ENCODE peak calls at places on chromosome 14, in eight cellular contexts. Z is ascending aorta, N is lower leg skin, S is GM12865, H is tibial artery, R is body of pancreas, Y is fibroblast of lung, X is thyroid gland. T is an unnamed sample.

GRCh38 chr14:56686416-56686815 is 106.8 kb downstream of the TMEM260 start:
- DNase-seq in R (peak), Y (no peak), Z (no peak), H (no peak), S (no peak), X (peak), N (no peak), T (no peak)

GRCh38 chr14:77241955-77242354 is 29.1 kb downstream of the NGB start:
- DNase-seq in X (no peak), Y (no peak), H (no peak), S (no peak), N (no peak), R (no peak), Z (no peak), T (no peak)

GRCh38 chr14:76497550-76498484 is 121.9 kb downstream of the ESRRB start:
- DNase-seq in S (no peak), Y (no peak), N (no peak), R (no peak), Z (no peak), H (no peak), X (no peak), T (no peak)

GRCh38 chr14:31578266-31578665 is 17.1 kb downstream of the NUBPL start:
- DNase-seq in N (no peak), Y (no peak), Z (no peak), H (no peak), R (no peak), X (no peak), S (no peak), T (no peak)

GRCh38 chr14:78170203-78170602 is at the start of gene NRXN3:
- DNase-seq in S (no peak), Y (peak), H (no peak), N (no peak), X (peak), Z (no peak), R (no peak), T (no peak)

GRCh38 chr14:72126561-72126960 is 194.3 kb downstream of the RGS6 start:
- DNase-seq in Y (no peak), S (no peak), X (no peak), R (peak), N (no peak), H (no peak), Z (no peak), T (no peak)

GRCh38 chr14:101492716-101493115 is 68.6 kb upstream of the DIO3 start:
- DNase-seq in Z (peak), Y (no peak), N (no peak), H (peak), X (no peak), S (no peak), R (no peak), T (no peak)

GRCh38 chr14:55600784-55601561 is 21.0 kb downstream of the KTN1 start:
- DNase-seq in X (no peak), R (no peak), H (no peak), N (no peak), Z (no peak), S (no peak), Y (peak), T (no peak)

GRCh38 chr14:104331871-104332605 is 193.7 kb downstream of the KIF26A start:
- DNase-seq in H (no peak), Y (no peak), R (no peak), X (no peak), S (no peak), Z (no peak), N (no peak), T (no peak)

GRCh38 chr14:24072436-24072835 is 1.1 kb downstream of the CPNE6 start:
- DNase-seq in R (peak), X (peak), H (no peak), S (no peak), Z (no peak), N (no peak), Y (no peak), T (no peak)

GRCh38 chr14:103859416-103860202 is 12.2 kb upstream of the PPP1R13B start:
- DNase-seq in X (no peak), H (no peak), S (no peak), Z (no peak), R (no peak), Y (no peak), N (no peak), T (no peak)

GRCh38 chr14:70655110-70655826 is 13.6 kb downstream of the TTC9 start:
- DNase-seq in S (peak), R (no peak), X (peak), Y (no peak), N (no peak), Z (no peak), H (no peak), T (no peak)

GRCh38 chr14:24607081-24607480 is 2.4 kb downstream of the GZMH start:
- DNase-seq in Z (no peak), H (no peak), R (no peak), S (peak), X (no peak), Y (no peak), N (no peak), T (no peak)

GRCh38 chr14:75297417-75298040 is 18.9 kb downstream of the FOS start:
- DNase-seq in N (no peak), S (no peak), H (peak), R (no peak), Y (no peak), Z (peak), X (no peak), T (no peak)

GRCh38 chr14:38078393-38078792 is 129.3 kb upstream of the SSTR1 start:
- DNase-seq in S (no peak), H (no peak), X (peak), Y (no peak), R (peak), N (no peak), Z (no peak), T (no peak)

GRCh38 chr14:90060965-90061848 is 587 bp upstream of the KCNK13 start:
- DNase-seq in R (no peak), Z (no peak), N (no peak), X (peak), H (no peak), Y (no peak), S (peak), T (no peak)

GRCh38 chr14:34646570-34647255 is 16.8 kb upstream of the SNX6 start:
- DNase-seq in Z (no peak), R (no peak), Y (no peak), N (no peak), X (no peak), H (no peak), S (no peak), T (no peak)

GRCh38 chr14:96039633-96040311 is 610 bp downstream of the C14orf132 start:
- DNase-seq in Z (peak), Y (peak), H (no peak), X (peak), S (peak), R (peak), N (no peak), T (no peak)

GRCh38 chr14:93132472-93133065 is 16.8 kb upstream of the ITPK1 start:
- DNase-seq in S (peak), Y (peak), Z (no peak), N (no peak), X (no peak), H (no peak), R (peak), T (no peak)

GRCh38 chr14:75184039-75184438 is 7.6 kb upstream of the TMED10 start:
- DNase-seq in R (no peak), N (no peak), H (no peak), Z (no peak), Y (no peak), X (no peak), S (no peak), T (no peak)

GRCh38 chr14:90726656-90727055 is 89.6 kb downstream of the TTC7B start:
- DNase-seq in H (peak), Y (peak), Z (peak), S (no peak), N (peak), X (peak), R (peak), T (peak)

GRCh38 chr14:95321201-95321600 is 1.5 kb upstream of the CLMN start:
- DNase-seq in S (no peak), Z (no peak), N (no peak), X (no peak), R (no peak), H (no peak), Y (no peak), T (no peak)

GRCh38 chr14:102774391-102775153 is 2.7 kb upstream of the TRAF3 start:
- DNase-seq in X (peak), R (peak), H (no peak), S (peak), N (peak), Y (peak), Z (no peak), T (peak)

GRCh38 chr14:72810201-72810600 is 83.7 kb downstream of the DPF3 start:
- DNase-seq in S (no peak), R (no peak), H (no peak), Z (no peak), X (no peak), N (no peak), Y (no peak), T (no peak)

GRCh38 chr14:79404874-79405273 is 806.4 kb downstream of the DIO2 start:
- DNase-seq in Y (no peak), H (no peak), Z (no peak), R (no peak), N (no peak), S (no peak), X (no peak), T (no peak)

GRCh38 chr14:32702571-32702970 is 236.1 kb upstream of the NPAS3 start:
- DNase-seq in Y (peak), Z (peak), S (peak), H (peak), X (peak), N (peak), R (peak), T (no peak)

GRCh38 chr14:67166450-67166853 is 22.8 kb upstream of the GARIN2 start:
- DNase-seq in N (no peak), R (peak), Y (peak), S (peak), Z (no peak), H (no peak), X (peak), T (peak)

GRCh38 chr14:74961238-74961911 is 6.0 kb upstream of the PGF start:
- DNase-seq in N (no peak), Y (no peak), X (no peak), Z (no peak), H (no peak), R (no peak), S (no peak), T (no peak)

GRCh38 chr14:89407856-89408255 is 9.2 kb downstream of the FOXN3 start:
- DNase-seq in X (no peak), Y (peak), N (no peak), R (no peak), S (peak), H (no peak), Z (no peak), T (no peak)

GRCh38 chr14:68947802-68948201 is 31.3 kb downstream of the ACTN1 start:
- DNase-seq in Y (no peak), Z (peak), R (peak), S (peak), X (no peak), N (peak), H (peak), T (no peak)

GRCh38 chr14:32611752-32612151 is 282.7 kb downstream of the AKAP6 start:
- DNase-seq in R (no peak), Y (peak), N (no peak), S (no peak), Z (no peak), H (no peak), X (no peak), T (no peak)

GRCh38 chr14:79369359-79370332 is 841.7 kb downstream of the DIO2 start:
- DNase-seq in H (no peak), R (peak), Z (no peak), S (no peak), Y (peak), N (no peak), X (no peak), T (peak)

GRCh38 chr14:104294628-104294982 is 156.2 kb downstream of the KIF26A start:
- DNase-seq in Y (no peak), R (no peak), Z (no peak), H (peak), N (no peak), X (no peak), S (no peak), T (no peak)

GRCh38 chr14:28599605-28600004 is 167.0 kb upstream of the FOXG1 start:
- DNase-seq in H (no peak), X (no peak), Z (no peak), S (no peak), Y (no peak), N (no peak), R (no peak), T (no peak)

GRCh38 chr14:100762089-100762515 is 35.4 kb downstream of the DLK1 start:
- DNase-seq in R (no peak), Z (no peak), S (no peak), N (no peak), H (no peak), Y (peak), X (no peak), T (no peak)

GRCh38 chr14:60722836-60723217 is 1.3 kb downstream of the SIX4 start:
- DNase-seq in N (no peak), Z (no peak), R (peak), Y (peak), H (peak), S (no peak), X (peak), T (no peak)

GRCh38 chr14:60722163-60722835 is 1.9 kb downstream of the SIX4 start:
- DNase-seq in S (peak), Z (no peak), H (peak), N (no peak), R (peak), Y (peak), X (peak), T (no peak)

GRCh38 chr14:60721331-60722162 is 2.6 kb downstream of the SIX4 start:
- DNase-seq in N (no peak), Y (peak), Z (peak), R (peak), S (peak), X (peak), H (peak), T (no peak)

GRCh38 chr14:60720391-60720790 is 3.8 kb downstream of the SIX4 start:
- DNase-seq in X (no peak), N (no peak), R (no peak), S (no peak), Y (no peak), H (no peak), Z (no peak), T (no peak)

DNA sequence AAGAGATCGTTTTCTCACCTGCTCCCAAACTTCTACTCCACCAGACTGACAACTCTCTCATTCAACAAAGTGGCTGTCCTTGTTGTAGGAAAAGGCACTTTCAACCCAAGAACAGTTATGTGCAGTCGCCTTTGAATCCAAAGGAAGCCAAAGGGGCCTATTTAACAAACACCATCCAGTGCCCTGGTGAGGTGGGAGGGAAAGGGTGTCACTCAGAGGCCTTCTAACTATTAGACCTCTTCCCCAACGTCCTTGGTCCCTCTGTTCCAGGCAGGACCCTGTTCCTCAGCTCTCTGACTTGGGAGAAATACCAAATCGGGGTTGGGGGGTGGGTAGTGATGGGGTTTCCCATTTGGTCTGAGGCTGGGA is 3.2 kb downstream of the SIX4 start:
- DNase-seq in Z (no peak), R (no peak), Y (no peak), H (no peak), X (no peak), S (no peak), N (no peak), T (no peak)
- H3K4me3 ChIP-seq in Z (peak), R (no peak), Y (peak), H (peak), X (peak), S (no peak), N (no peak), T (peak)

GRCh38 chr14:52399886-52400599 is 85.9 kb downstream of the PTGER2 start:
- DNase-seq in Y (peak), N (no peak), H (no peak), R (no peak), S (no peak), Z (no peak), X (no peak), T (no peak)
- TF ChIP-seq CTCF in Y (peak), N (no peak), H (no peak), R (no peak), S (no peak), Z (no peak), X (no peak), T (peak)

DNA sequence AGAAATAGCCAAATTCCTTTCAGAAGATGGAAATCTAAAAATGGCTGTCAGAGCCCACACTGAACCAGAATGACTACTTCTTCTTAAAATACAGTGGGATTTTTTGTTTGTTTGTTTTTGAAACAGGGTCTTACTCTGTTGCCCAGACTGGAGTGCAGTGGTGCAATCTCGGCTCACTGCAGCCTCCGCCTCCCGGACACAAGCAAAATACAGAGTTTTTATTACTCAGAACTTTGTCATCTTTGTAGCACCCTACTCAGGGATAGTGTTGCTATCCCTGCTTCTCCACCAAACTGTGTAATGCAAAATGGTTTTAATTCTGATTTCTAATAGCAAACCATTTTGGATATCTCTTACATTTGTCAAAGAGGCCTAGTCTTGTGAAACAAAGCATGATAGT is 16.4 kb downstream of the ZNF410 start:
- DNase-seq in X (no peak), R (no peak), S (no peak), N (no peak), Z (no peak), Y (no peak), H (no peak), T (no peak)
- H3K4me3 ChIP-seq in X (no peak), R (no peak), S (no peak), N (no peak), Z (no peak), Y (no peak), H (no peak), T (no peak)

GRCh38 chr14:64637735-64638473 is 66.3 kb upstream of the PLEKHG3 start:
- DNase-seq in R (no peak), Z (no peak), Y (no peak), X (no peak), S (no peak), H (no peak), N (no peak), T (no peak)

GRCh38 chr14:64636208-64636979 is 67.8 kb upstream of the PLEKHG3 start:
- DNase-seq in Z (peak), Y (peak), H (peak), R (peak), X (peak), N (peak), S (peak), T (no peak)

GRCh38 chr14:64638625-64639024 is 65.6 kb upstream of the PLEKHG3 start:
- DNase-seq in N (no peak), Y (no peak), S (no peak), X (no peak), H (no peak), Z (no peak), R (no peak), T (no peak)

GRCh38 chr14:64639340-64639821 is 64.8 kb upstream of the PLEKHG3 start:
- DNase-seq in Z (no peak), X (no peak), H (no peak), N (no peak), S (peak), R (no peak), Y (peak), T (no peak)

GRCh38 chr14:64636980-64637429 is 67.2 kb upstream of the PLEKHG3 start:
- DNase-seq in R (no peak), S (no peak), N (no peak), H (no peak), Y (no peak), Z (no peak), X (no peak), T (no peak)
- TF ChIP-seq CTCF in R (no peak), S (no peak), N (no peak), H (no peak), Y (no peak), Z (no peak), X (no peak), T (no peak)

DNA sequence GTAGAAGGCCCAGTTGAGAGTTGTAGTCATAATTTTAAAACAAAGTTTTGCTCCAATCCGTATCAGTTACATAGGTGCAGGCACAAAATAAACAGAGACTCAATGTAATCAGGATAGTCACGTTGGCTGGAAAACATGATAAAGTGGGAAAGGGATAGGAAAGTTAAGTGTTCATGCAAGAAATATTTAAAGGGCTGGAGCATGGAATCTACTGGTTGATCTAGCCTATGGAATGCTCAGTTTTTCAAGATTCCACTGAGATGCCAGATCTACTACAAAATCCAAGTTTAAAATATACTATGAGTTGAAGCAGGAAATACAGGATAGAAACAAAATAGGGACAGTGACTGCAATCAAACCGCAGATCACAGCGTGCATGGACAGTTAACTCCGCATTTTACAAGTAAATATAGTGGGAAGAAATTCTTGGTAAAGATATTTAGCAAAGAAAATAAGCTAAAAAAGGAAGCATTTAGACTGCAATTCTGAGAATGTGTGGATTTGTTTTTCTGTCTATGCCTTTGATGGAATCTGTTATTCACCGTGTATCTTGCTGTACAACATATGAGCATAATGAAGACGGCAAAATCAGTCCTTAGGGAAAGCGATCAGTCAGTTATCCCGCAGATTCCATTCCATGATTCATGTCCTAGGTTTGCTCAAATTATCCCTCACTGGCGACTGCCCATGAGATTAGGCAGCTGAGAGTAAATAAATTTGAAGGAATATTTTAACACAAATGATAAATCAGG is 1044.3 kb downstream of the FLRT2 start:
- DNase-seq in N (no peak), Y (peak), H (no peak), S (no peak), R (no peak), Z (no peak), X (no peak), T (no peak)
- H3K4me3 ChIP-seq in N (no peak), Y (no peak), H (no peak), S (no peak), R (no peak), Z (no peak), X (no peak), T (no peak)